ENCODE peak calls at places on chromosomes 13 and 19, in nine cellular contexts. One of them, this sample, is unnamed. For H3K9me3, the result is how much of the 10 kb centered on the place peaks cover.

GRCh38 chr19:5691205-5691929 is 1.3 kb downstream of the RPL36 start:
- DNase-seq in cardiac muscle cell: no peak
- DNase-seq in psoas muscle: peak
- DNase-seq in esophagus squamous epithelium: no peak
- DNase-seq in body of pancreas: peak
- DNase-seq in right atrium auricular region: peak
- DNase-seq in Peyer's patch: peak
- DNase-seq in transverse colon: peak
- DNase-seq in fibroblast of lung: peak
- DNase-seq in this sample: peak

GRCh38 chr13:94596575-94596971 is 621 bp upstream of the TGDS start:
- DNase-seq in psoas muscle: peak
- DNase-seq in cardiac muscle cell: no peak
- DNase-seq in Peyer's patch: no peak
- DNase-seq in esophagus squamous epithelium: no peak
- DNase-seq in transverse colon: no peak
- DNase-seq in right atrium auricular region: no peak
- DNase-seq in body of pancreas: no peak
- DNase-seq in fibroblast of lung: no peak
- DNase-seq in this sample: no peak

GRCh38 chr13:99311137-99311536 is 3.9 kb upstream of the GPR183 start:
- DNase-seq in fibroblast of lung: peak
- DNase-seq in cardiac muscle cell: no peak
- DNase-seq in transverse colon: no peak
- DNase-seq in psoas muscle: no peak
- DNase-seq in esophagus squamous epithelium: no peak
- DNase-seq in right atrium auricular region: no peak
- DNase-seq in body of pancreas: no peak
- DNase-seq in Peyer's patch: no peak
- DNase-seq in this sample: no peak

GRCh38 chr19:39971380-39971841 is 446 bp downstream of the PSMC4 start:
- DNase-seq in transverse colon: no peak
- DNase-seq in right atrium auricular region: no peak
- DNase-seq in fibroblast of lung: no peak
- DNase-seq in cardiac muscle cell: no peak
- DNase-seq in esophagus squamous epithelium: no peak
- DNase-seq in body of pancreas: no peak
- DNase-seq in psoas muscle: no peak
- DNase-seq in Peyer's patch: no peak
- DNase-seq in this sample: no peak

GRCh38 chr13:109331898-109332297 is 454.5 kb downstream of the IRS2 start:
- DNase-seq in transverse colon: no peak
- DNase-seq in psoas muscle: no peak
- DNase-seq in Peyer's patch: no peak
- DNase-seq in esophagus squamous epithelium: no peak
- DNase-seq in body of pancreas: no peak
- DNase-seq in right atrium auricular region: no peak
- DNase-seq in cardiac muscle cell: no peak
- DNase-seq in fibroblast of lung: peak
- DNase-seq in this sample: peak

GRCh38 chr13:60654405-60654804 is 257.4 kb downstream of the TDRD3 start:
- DNase-seq in psoas muscle: no peak
- DNase-seq in esophagus squamous epithelium: no peak
- DNase-seq in cardiac muscle cell: peak
- DNase-seq in right atrium auricular region: peak
- DNase-seq in Peyer's patch: no peak
- DNase-seq in body of pancreas: peak
- DNase-seq in fibroblast of lung: peak
- DNase-seq in transverse colon: no peak
- DNase-seq in this sample: peak

GRCh38 chr19:16590876-16591802 is 18.9 kb upstream of the SLC35E1 start:
- DNase-seq in right atrium auricular region: no peak
- DNase-seq in esophagus squamous epithelium: no peak
- DNase-seq in psoas muscle: no peak
- DNase-seq in cardiac muscle cell: no peak
- DNase-seq in body of pancreas: no peak
- DNase-seq in fibroblast of lung: no peak
- DNase-seq in Peyer's patch: no peak
- DNase-seq in transverse colon: no peak
- DNase-seq in this sample: no peak

GRCh38 chr13:113625965-113626661 is 31.9 kb downstream of the ATP4B start:
- DNase-seq in right atrium auricular region: no peak
- DNase-seq in transverse colon: no peak
- DNase-seq in cardiac muscle cell: no peak
- DNase-seq in esophagus squamous epithelium: no peak
- DNase-seq in fibroblast of lung: peak
- DNase-seq in psoas muscle: peak
- DNase-seq in body of pancreas: no peak
- DNase-seq in Peyer's patch: peak
- DNase-seq in this sample: no peak

GRCh38 chr13:80242728-80243427 is 98.0 kb downstream of the SPRY2 start:
- DNase-seq in fibroblast of lung: no peak
- DNase-seq in esophagus squamous epithelium: no peak
- DNase-seq in cardiac muscle cell: no peak
- DNase-seq in Peyer's patch: no peak
- DNase-seq in psoas muscle: no peak
- DNase-seq in body of pancreas: no peak
- DNase-seq in transverse colon: no peak
- DNase-seq in right atrium auricular region: no peak
- DNase-seq in this sample: no peak

GRCh38 chr19:51552608-51552995 is 18.5 kb upstream of the ZNF175 start:
- DNase-seq in cardiac muscle cell: no peak
- DNase-seq in psoas muscle: no peak
- DNase-seq in right atrium auricular region: no peak
- DNase-seq in transverse colon: no peak
- DNase-seq in esophagus squamous epithelium: no peak
- DNase-seq in body of pancreas: no peak
- DNase-seq in fibroblast of lung: no peak
- DNase-seq in Peyer's patch: no peak
- DNase-seq in this sample: no peak

GRCh38 chr19:51551673-51552440 is 19.2 kb upstream of the ZNF175 start:
- DNase-seq in right atrium auricular region: no peak
- DNase-seq in cardiac muscle cell: no peak
- DNase-seq in transverse colon: no peak
- DNase-seq in psoas muscle: no peak
- DNase-seq in Peyer's patch: no peak
- DNase-seq in fibroblast of lung: no peak
- DNase-seq in esophagus squamous epithelium: no peak
- DNase-seq in body of pancreas: no peak
- DNase-seq in this sample: no peak

GRCh38 chr19:51550848-51551672 is 19.6 kb upstream of the SIGLEC6 start:
- DNase-seq in body of pancreas: no peak
- DNase-seq in Peyer's patch: no peak
- DNase-seq in transverse colon: no peak
- DNase-seq in esophagus squamous epithelium: no peak
- DNase-seq in cardiac muscle cell: no peak
- DNase-seq in psoas muscle: no peak
- DNase-seq in fibroblast of lung: no peak
- DNase-seq in right atrium auricular region: no peak
- DNase-seq in this sample: no peak

GRCh38 chr19:51549533-51550324 is 18.3 kb upstream of the SIGLEC6 start:
- DNase-seq in body of pancreas: no peak
- DNase-seq in Peyer's patch: peak
- DNase-seq in fibroblast of lung: no peak
- DNase-seq in cardiac muscle cell: no peak
- DNase-seq in right atrium auricular region: peak
- DNase-seq in transverse colon: no peak
- DNase-seq in esophagus squamous epithelium: no peak
- DNase-seq in psoas muscle: no peak
- DNase-seq in this sample: no peak

GRCh38 chr19:51552996-51553725 is 17.9 kb upstream of the ZNF175 start:
- DNase-seq in psoas muscle: peak
- DNase-seq in transverse colon: peak
- DNase-seq in cardiac muscle cell: peak
- DNase-seq in body of pancreas: peak
- DNase-seq in Peyer's patch: peak
- DNase-seq in right atrium auricular region: no peak
- DNase-seq in esophagus squamous epithelium: no peak
- DNase-seq in fibroblast of lung: peak
- DNase-seq in this sample: peak
- TF ChIP-seq CTCF in psoas muscle: no peak
- TF ChIP-seq CTCF in transverse colon: no peak
- TF ChIP-seq CTCF in cardiac muscle cell: no peak
- TF ChIP-seq CTCF in body of pancreas: no peak
- TF ChIP-seq CTCF in Peyer's patch: no peak
- TF ChIP-seq CTCF in right atrium auricular region: no peak
- TF ChIP-seq CTCF in esophagus squamous epithelium: no peak
- TF ChIP-seq CTCF in fibroblast of lung: no peak
- TF ChIP-seq CTCF in this sample: no peak

GRCh38 chr19:57052102-57052501 is 67.7 kb upstream of the USP29 start:
- DNase-seq in psoas muscle: no peak
- DNase-seq in body of pancreas: no peak
- DNase-seq in fibroblast of lung: no peak
- DNase-seq in transverse colon: no peak
- DNase-seq in right atrium auricular region: no peak
- DNase-seq in esophagus squamous epithelium: no peak
- DNase-seq in cardiac muscle cell: no peak
- DNase-seq in Peyer's patch: no peak
- DNase-seq in this sample: no peak

GRCh38 chr19:57055956-57056355 is 63.8 kb upstream of the USP29 start:
- DNase-seq in transverse colon: no peak
- DNase-seq in Peyer's patch: no peak
- DNase-seq in esophagus squamous epithelium: no peak
- DNase-seq in right atrium auricular region: no peak
- DNase-seq in cardiac muscle cell: no peak
- DNase-seq in fibroblast of lung: no peak
- DNase-seq in body of pancreas: no peak
- DNase-seq in psoas muscle: no peak
- DNase-seq in this sample: no peak

GRCh38 chr19:57053401-57053800 is 66.4 kb upstream of the USP29 start:
- DNase-seq in psoas muscle: no peak
- DNase-seq in right atrium auricular region: no peak
- DNase-seq in body of pancreas: no peak
- DNase-seq in cardiac muscle cell: no peak
- DNase-seq in Peyer's patch: no peak
- DNase-seq in transverse colon: no peak
- DNase-seq in esophagus squamous epithelium: no peak
- DNase-seq in fibroblast of lung: no peak
- DNase-seq in this sample: no peak

GRCh38 chr19:57050863-57051262 is 68.9 kb upstream of the USP29 start:
- DNase-seq in transverse colon: no peak
- DNase-seq in right atrium auricular region: no peak
- DNase-seq in Peyer's patch: no peak
- DNase-seq in body of pancreas: no peak
- DNase-seq in cardiac muscle cell: no peak
- DNase-seq in fibroblast of lung: no peak
- DNase-seq in psoas muscle: no peak
- DNase-seq in esophagus squamous epithelium: no peak
- DNase-seq in this sample: no peak
- H3K9me3 ChIP-seq in transverse colon: under half
- H3K9me3 ChIP-seq in right atrium auricular region: under half
- H3K9me3 ChIP-seq in Peyer's patch: under half
- H3K9me3 ChIP-seq in body of pancreas: under half
- H3K9me3 ChIP-seq in cardiac muscle cell: under half
- H3K9me3 ChIP-seq in fibroblast of lung: under half
- H3K9me3 ChIP-seq in psoas muscle: under half
- H3K9me3 ChIP-seq in esophagus squamous epithelium: under half
- H3K9me3 ChIP-seq in this sample: under half

GRCh38 chr13:27971776-27972618 is 2.9 kb upstream of the CDX2 start:
- DNase-seq in cardiac muscle cell: no peak
- DNase-seq in psoas muscle: no peak
- DNase-seq in fibroblast of lung: no peak
- DNase-seq in Peyer's patch: peak
- DNase-seq in right atrium auricular region: peak
- DNase-seq in body of pancreas: no peak
- DNase-seq in esophagus squamous epithelium: no peak
- DNase-seq in transverse colon: no peak
- DNase-seq in this sample: no peak

GRCh38 chr13:27969073-27969865 is at the start of gene CDX2:
- DNase-seq in right atrium auricular region: no peak
- DNase-seq in transverse colon: peak
- DNase-seq in cardiac muscle cell: no peak
- DNase-seq in fibroblast of lung: no peak
- DNase-seq in esophagus squamous epithelium: no peak
- DNase-seq in body of pancreas: no peak
- DNase-seq in Peyer's patch: peak
- DNase-seq in psoas muscle: no peak
- DNase-seq in this sample: no peak

GRCh38 chr13:27971236-27971645 is 2.1 kb upstream of the CDX2 start:
- DNase-seq in transverse colon: peak
- DNase-seq in cardiac muscle cell: no peak
- DNase-seq in right atrium auricular region: no peak
- DNase-seq in body of pancreas: no peak
- DNase-seq in fibroblast of lung: no peak
- DNase-seq in Peyer's patch: peak
- DNase-seq in psoas muscle: no peak
- DNase-seq in esophagus squamous epithelium: no peak
- DNase-seq in this sample: no peak

GRCh38 chr13:27969866-27970229 is 733 bp upstream of the CDX2 start:
- DNase-seq in body of pancreas: no peak
- DNase-seq in right atrium auricular region: no peak
- DNase-seq in Peyer's patch: no peak
- DNase-seq in fibroblast of lung: no peak
- DNase-seq in cardiac muscle cell: no peak
- DNase-seq in psoas muscle: no peak
- DNase-seq in esophagus squamous epithelium: no peak
- DNase-seq in transverse colon: no peak
- DNase-seq in this sample: no peak

DNA sequence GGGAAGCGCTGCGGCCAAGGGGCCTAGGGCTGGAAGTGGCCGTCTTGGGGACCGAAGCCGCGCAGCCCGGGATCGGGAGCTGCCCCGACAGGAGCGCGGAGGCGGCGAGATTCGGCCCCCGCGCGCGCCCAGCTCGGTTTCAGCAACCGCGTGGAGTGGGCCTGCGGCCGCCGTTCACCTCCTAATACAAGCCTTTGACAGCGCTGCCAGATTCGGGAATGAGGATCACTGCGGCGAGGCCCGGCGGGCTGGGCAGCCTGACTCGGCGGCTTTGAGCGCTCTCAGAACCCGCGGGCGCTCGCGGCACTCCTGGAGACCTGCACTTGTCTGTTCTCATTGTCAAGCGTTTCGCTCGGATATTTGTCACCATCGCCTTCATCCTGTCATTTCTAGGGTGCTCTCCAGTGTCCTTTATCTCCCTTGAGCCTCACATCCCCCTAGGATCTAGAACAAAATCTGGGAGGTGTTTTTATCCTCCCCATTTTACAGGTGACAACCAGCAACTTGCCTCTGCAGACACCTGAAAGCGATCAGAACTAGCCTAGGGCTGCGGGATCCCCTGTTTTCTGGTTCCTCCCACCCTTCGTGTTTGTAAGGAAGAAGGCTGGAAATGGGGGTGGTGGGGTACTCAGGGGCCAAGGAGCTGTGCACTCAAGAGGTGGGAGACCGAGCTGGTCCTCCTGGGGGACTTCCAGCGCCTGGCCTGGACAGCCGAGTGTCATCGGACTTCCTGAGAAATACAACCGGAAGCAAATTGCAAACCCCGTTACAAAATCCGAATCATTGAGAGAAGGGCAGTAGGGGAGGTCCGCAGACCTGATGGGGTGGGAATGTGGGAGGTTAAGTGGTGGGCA is 1.5 kb upstream of the CDX2 start:
- DNase-seq in Peyer's patch: peak
- DNase-seq in transverse colon: no peak
- DNase-seq in esophagus squamous epithelium: no peak
- DNase-seq in body of pancreas: no peak
- DNase-seq in cardiac muscle cell: no peak
- DNase-seq in right atrium auricular region: no peak
- DNase-seq in fibroblast of lung: no peak
- DNase-seq in psoas muscle: no peak
- DNase-seq in this sample: no peak
- H3K4me3 ChIP-seq in Peyer's patch: no peak
- H3K4me3 ChIP-seq in transverse colon: peak
- H3K4me3 ChIP-seq in esophagus squamous epithelium: no peak
- H3K4me3 ChIP-seq in body of pancreas: no peak
- H3K4me3 ChIP-seq in cardiac muscle cell: no peak
- H3K4me3 ChIP-seq in right atrium auricular region: no peak
- H3K4me3 ChIP-seq in fibroblast of lung: no peak
- H3K4me3 ChIP-seq in psoas muscle: no peak
- H3K4me3 ChIP-seq in this sample: no peak

GRCh38 chr13:41315466-41316047 is 4.5 kb downstream of the NAA16 start:
- DNase-seq in cardiac muscle cell: no peak
- DNase-seq in esophagus squamous epithelium: no peak
- DNase-seq in transverse colon: no peak
- DNase-seq in psoas muscle: no peak
- DNase-seq in body of pancreas: no peak
- DNase-seq in Peyer's patch: no peak
- DNase-seq in right atrium auricular region: no peak
- DNase-seq in fibroblast of lung: peak
- DNase-seq in this sample: no peak
- TF ChIP-seq CTCF in cardiac muscle cell: no peak
- TF ChIP-seq CTCF in esophagus squamous epithelium: no peak
- TF ChIP-seq CTCF in transverse colon: no peak
- TF ChIP-seq CTCF in psoas muscle: no peak
- TF ChIP-seq CTCF in body of pancreas: no peak
- TF ChIP-seq CTCF in Peyer's patch: no peak
- TF ChIP-seq CTCF in right atrium auricular region: no peak
- TF ChIP-seq CTCF in fibroblast of lung: no peak
- TF ChIP-seq CTCF in this sample: no peak